ENCODE peak calls at places on chromosomes 1 and 21, in ten cellular contexts. W is GM23338, O is lower lobe of right lung, M is heart left ventricle, D is lung, L is A549, J is body of pancreas, K is left lung, V is K562, Q is right lobe of liver. T is an unnamed sample.
A peak's percentile ranks its signal among the peaks of the same experiment; 100 is the strongest.

GRCh38 chr21:32388306-32388705 is 4.5 kb downstream of the URB1 start:
- ATAC-seq in W (no peak), O (no peak), M (no peak), D (no peak), L (no peak), J (no peak), K (no peak), V (no peak), Q (no peak), T (no peak)

GRCh38 chr1:165856606-165857005 is 29.2 kb downstream of the UCK2 start:
- ATAC-seq in W (no peak), O (no peak), M (no peak), D (no peak), L (no peak), J (no peak), K (no peak), V (no peak), Q (no peak), T (no peak)

GRCh38 chr1:81428998-81429397 is 371.7 kb upstream of the ADGRL2 start:
- ATAC-seq in W (no peak), O (peak; percentile 33), M (no peak), D (no peak), L (no peak), J (peak; percentile 64), K (peak; percentile 62), V (no peak), Q (no peak), T (no peak)

GRCh38 chr1:154720328-154721301 is 112.6 kb upstream of the ADAR start:
- ATAC-seq in W (no peak), O (peak; percentile 72), M (no peak), D (no peak), L (no peak), J (no peak), K (peak; percentile 60), V (no peak), Q (peak; percentile 46), T (no peak)

GRCh38 chr1:67307251-67308060 is at the start of gene IL12RB2:
- ATAC-seq in W (peak; percentile 89), O (peak; percentile 78), M (no peak), D (no peak), L (peak; percentile 64), J (peak; percentile 82), K (peak; percentile 87), V (no peak), Q (peak; percentile 70), T (peak; percentile 39)

GRCh38 chr1:94757931-94758330 is 62.2 kb upstream of the SLC44A3 start:
- ATAC-seq in W (peak; percentile 34), O (no peak), M (peak; percentile 33), D (no peak), L (no peak), J (peak; percentile 72), K (no peak), V (no peak), Q (no peak), T (peak; percentile 37)

GRCh38 chr1:41432481-41433280 is 51.8 kb downstream of the EDN2 start:
- ATAC-seq in W (peak; percentile 88), O (peak; percentile 97), M (peak; percentile 85), D (peak; percentile 89), L (peak; percentile 91), J (peak; percentile 90), K (peak; percentile 98), V (peak; percentile 100), Q (peak; percentile 96), T (peak; percentile 91)

GRCh38 chr1:147603986-147604385 is 62.7 kb downstream of the BCL9 start:
- ATAC-seq in W (no peak), O (no peak), M (no peak), D (no peak), L (no peak), J (no peak), K (no peak), V (no peak), Q (no peak), T (no peak)

DNA sequence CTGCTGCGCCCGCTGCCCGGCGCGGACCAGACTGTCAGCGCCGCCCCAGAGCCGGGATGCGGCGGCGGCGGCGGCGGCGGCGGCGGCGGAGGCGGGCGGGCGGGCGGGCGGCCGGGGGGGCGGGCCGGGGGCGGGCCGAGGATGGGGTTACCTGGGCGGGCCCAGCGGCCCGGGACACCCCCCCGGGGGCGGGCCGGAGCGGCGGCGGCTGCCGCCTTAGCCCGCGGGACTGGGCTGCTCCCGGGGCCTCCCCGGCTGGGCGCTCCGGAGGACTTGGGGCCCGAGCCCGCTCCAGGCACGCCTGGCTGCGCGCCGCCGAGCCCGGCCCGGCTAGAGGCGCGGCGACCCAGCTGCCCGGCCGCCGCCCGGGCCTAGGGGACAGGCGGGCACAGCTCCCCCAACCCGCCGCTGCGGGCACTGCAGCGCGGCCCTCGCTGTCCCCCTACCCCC is at the start of gene WNT4:
- ATAC-seq in W (peak; percentile 67), O (peak; percentile 82), M (no peak), D (peak; percentile 71), L (peak; percentile 67), J (peak; percentile 76), K (peak; percentile 82), V (peak; percentile 64), Q (peak; percentile 79), T (peak; percentile 64)
- TF ChIP-seq CTCF in W (peak; percentile 36), O (no peak), M (no peak), D (no peak), L (peak; percentile 42), J (no peak), K (no peak), V (no peak), Q (no peak), T (peak; percentile 6)

GRCh38 chr1:172909606-172910326 is 141.0 kb downstream of the TNFSF18 start:
- ATAC-seq in W (no peak), O (no peak), M (no peak), D (no peak), L (peak; percentile 95), J (no peak), K (peak; percentile 65), V (peak; percentile 90), Q (no peak), T (no peak)
- H3K4me3 ChIP-seq in W (no peak overlapping the region), O (no peak overlapping the region), M (no peak overlapping the region), D (no peak overlapping the region), L (peak overlapping the region; percentile 13), J (no peak overlapping the region), K (no peak overlapping the region), V (no peak overlapping the region), Q (no peak overlapping the region), T (no peak overlapping the region)

GRCh38 chr1:223175633-223176032 is 32.6 kb upstream of the TLR5 start:
- ATAC-seq in W (no peak), O (peak; percentile 68), M (peak; percentile 14), D (no peak), L (no peak), J (no peak), K (peak; percentile 68), V (no peak), Q (peak; percentile 17), T (peak; percentile 66)

GRCh38 chr1:223179280-223179679 is 36.2 kb upstream of the TLR5 start:
- ATAC-seq in W (no peak), O (no peak), M (no peak), D (no peak), L (no peak), J (no peak), K (no peak), V (no peak), Q (no peak), T (no peak)

GRCh38 chr1:223177681-223178080 is 34.6 kb upstream of the TLR5 start:
- ATAC-seq in W (no peak), O (peak; percentile 73), M (peak; percentile 33), D (peak; percentile 78), L (no peak), J (peak; percentile 76), K (peak; percentile 59), V (no peak), Q (peak; percentile 85), T (peak; percentile 42)

GRCh38 chr1:223176437-223176836 is 33.4 kb upstream of the TLR5 start:
- ATAC-seq in W (no peak), O (no peak), M (no peak), D (no peak), L (no peak), J (no peak), K (no peak), V (no peak), Q (no peak), T (no peak)

GRCh38 chr1:223175032-223175431 is 32.0 kb upstream of the TLR5 start:
- ATAC-seq in W (peak; percentile 84), O (peak; percentile 58), M (peak; percentile 55), D (no peak), L (peak; percentile 64), J (peak; percentile 60), K (peak; percentile 64), V (peak; percentile 96), Q (peak; percentile 95), T (no peak)
- TF ChIP-seq CTCF in W (peak; percentile 76), O (peak; percentile 16), M (peak; percentile 47), D (no peak), L (peak; percentile 38), J (peak; percentile 36), K (no peak), V (peak; percentile 68), Q (peak; percentile 67), T (no peak)

GRCh38 chr21:38912355-38912619 is 106.6 kb downstream of the ETS2 start:
- ATAC-seq in W (no peak), O (no peak), M (no peak), D (no peak), L (no peak), J (no peak), K (no peak), V (no peak), Q (no peak), T (no peak)

GRCh38 chr21:38912789-38913119 is 107.0 kb downstream of the ETS2 start:
- ATAC-seq in W (peak; percentile 43), O (no peak), M (no peak), D (peak; percentile 17), L (no peak), J (no peak), K (no peak), V (peak; percentile 25), Q (no peak), T (no peak)

GRCh38 chr21:38914531-38915385 is 109.0 kb downstream of the ETS2 start:
- ATAC-seq in W (peak; percentile 23), O (no peak), M (no peak), D (no peak), L (no peak), J (no peak), K (no peak), V (no peak), Q (peak; percentile 59), T (no peak)

GRCh38 chr21:38914071-38914491 is 108.4 kb downstream of the ETS2 start:
- ATAC-seq in W (no peak), O (no peak), M (no peak), D (no peak), L (no peak), J (no peak), K (no peak), V (no peak), Q (no peak), T (no peak)

DNA sequence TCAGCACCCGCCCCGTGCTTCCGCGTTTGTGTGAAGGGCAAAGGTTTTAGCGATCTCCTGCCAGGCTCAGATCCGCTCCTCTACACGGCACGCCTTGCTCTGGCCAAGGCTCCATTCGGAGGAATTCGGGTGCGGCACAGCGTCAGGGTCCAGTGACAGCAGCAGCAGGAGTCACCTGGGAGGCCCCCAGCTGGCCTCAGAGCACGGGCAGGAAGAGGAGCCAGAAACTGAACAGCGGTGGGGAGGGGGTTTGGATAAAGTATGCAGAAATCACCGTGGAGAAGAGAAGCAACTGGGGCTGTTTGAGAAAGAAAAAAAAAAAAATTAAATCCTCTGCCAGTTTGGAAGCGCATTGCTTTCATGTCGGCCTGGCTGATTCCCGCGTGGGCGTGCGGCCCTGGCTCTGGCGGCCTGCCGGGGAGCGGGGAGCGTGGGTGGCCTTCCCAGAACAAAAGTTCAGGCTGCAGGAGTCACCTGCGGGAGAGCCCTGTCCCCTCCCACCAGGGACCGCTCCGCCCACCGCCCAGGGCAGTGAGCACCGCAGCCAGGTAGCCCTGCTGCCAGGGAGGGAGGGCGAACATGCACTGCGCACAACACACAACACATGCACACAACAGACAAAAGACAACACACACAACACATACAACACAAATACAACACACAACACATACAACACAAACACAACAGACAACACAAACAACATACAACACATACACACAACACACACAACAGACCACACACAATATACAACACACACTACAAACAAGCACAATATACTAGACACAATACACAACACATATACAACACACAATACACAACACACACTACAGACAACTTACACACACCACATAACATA is 107.6 kb downstream of the ETS2 start:
- ATAC-seq in W (peak; percentile 86), O (peak; percentile 96), M (peak; percentile 57), D (peak; percentile 88), L (peak; percentile 85), J (peak; percentile 88), K (peak; percentile 94), V (peak; percentile 73), Q (peak; percentile 90), T (peak; percentile 86)
- H3K4me3 ChIP-seq in W (peak overlapping the region; percentile 58), O (peak overlapping the region; percentile 32), M (no peak overlapping the region), D (no peak overlapping the region), L (peak overlapping the region; percentile 28), J (no peak overlapping the region), K (no peak overlapping the region), V (no peak overlapping the region), Q (peak overlapping the region; percentile 43), T (no peak overlapping the region)